ENCODE peak calls at places on chromosomes 16 and 17, in eight cellular contexts. One of them, this sample, is unnamed.

GRCh38 chr17:8832711-8833352 is 33.7 kb upstream of the MFSD6L start:
- DNase-seq in HFF-Myc: no peak
- DNase-seq in colonic mucosa: peak
- DNase-seq in foreskin fibroblast: no peak
- DNase-seq in MM.1S: no peak
- DNase-seq in thoracic aorta: no peak
- DNase-seq in naive thymus-derived CD4-positive, alpha-beta T cell: no peak
- DNase-seq in adrenal gland: no peak
- DNase-seq in this sample: no peak

GRCh38 chr17:31072186-31072585 is 22.6 kb upstream of the NF1 start:
- DNase-seq in colonic mucosa: no peak
- DNase-seq in naive thymus-derived CD4-positive, alpha-beta T cell: no peak
- DNase-seq in thoracic aorta: no peak
- DNase-seq in adrenal gland: no peak
- DNase-seq in MM.1S: no peak
- DNase-seq in HFF-Myc: no peak
- DNase-seq in foreskin fibroblast: peak
- DNase-seq in this sample: no peak

GRCh38 chr17:75933836-75934235 is 7.0 kb downstream of the FBF1 start:
- DNase-seq in naive thymus-derived CD4-positive, alpha-beta T cell: no peak
- DNase-seq in colonic mucosa: no peak
- DNase-seq in thoracic aorta: no peak
- DNase-seq in adrenal gland: no peak
- DNase-seq in HFF-Myc: no peak
- DNase-seq in MM.1S: no peak
- DNase-seq in foreskin fibroblast: peak
- DNase-seq in this sample: no peak

GRCh38 chr16:24861461-24861860 is 15.7 kb downstream of the SLC5A11 start:
- DNase-seq in HFF-Myc: no peak
- DNase-seq in MM.1S: no peak
- DNase-seq in thoracic aorta: no peak
- DNase-seq in foreskin fibroblast: no peak
- DNase-seq in colonic mucosa: no peak
- DNase-seq in naive thymus-derived CD4-positive, alpha-beta T cell: no peak
- DNase-seq in adrenal gland: no peak
- DNase-seq in this sample: no peak

GRCh38 chr16:10871157-10871991 is 5.6 kb upstream of the CIITA start:
- DNase-seq in HFF-Myc: no peak
- DNase-seq in MM.1S: peak
- DNase-seq in foreskin fibroblast: peak
- DNase-seq in naive thymus-derived CD4-positive, alpha-beta T cell: no peak
- DNase-seq in adrenal gland: peak
- DNase-seq in colonic mucosa: peak
- DNase-seq in thoracic aorta: no peak
- DNase-seq in this sample: peak

GRCh38 chr16:85715169-85716015 is 26.6 kb upstream of the GINS2 start:
- DNase-seq in naive thymus-derived CD4-positive, alpha-beta T cell: no peak
- DNase-seq in colonic mucosa: no peak
- DNase-seq in adrenal gland: no peak
- DNase-seq in thoracic aorta: no peak
- DNase-seq in HFF-Myc: no peak
- DNase-seq in MM.1S: no peak
- DNase-seq in foreskin fibroblast: no peak
- DNase-seq in this sample: no peak

GRCh38 chr16:813204-813915 is 12.8 kb upstream of the GNG13 start:
- DNase-seq in HFF-Myc: no peak
- DNase-seq in adrenal gland: peak
- DNase-seq in colonic mucosa: no peak
- DNase-seq in thoracic aorta: no peak
- DNase-seq in MM.1S: no peak
- DNase-seq in foreskin fibroblast: no peak
- DNase-seq in naive thymus-derived CD4-positive, alpha-beta T cell: peak
- DNase-seq in this sample: no peak

GRCh38 chr16:2804728-2805127 is 6.5 kb downstream of the PRSS41 start:
- DNase-seq in foreskin fibroblast: no peak
- DNase-seq in thoracic aorta: no peak
- DNase-seq in HFF-Myc: no peak
- DNase-seq in naive thymus-derived CD4-positive, alpha-beta T cell: no peak
- DNase-seq in colonic mucosa: no peak
- DNase-seq in adrenal gland: no peak
- DNase-seq in MM.1S: no peak
- DNase-seq in this sample: no peak

GRCh38 chr16:81908466-81909230 is 102.6 kb downstream of the SDR42E1 start:
- DNase-seq in naive thymus-derived CD4-positive, alpha-beta T cell: no peak
- DNase-seq in colonic mucosa: no peak
- DNase-seq in foreskin fibroblast: no peak
- DNase-seq in adrenal gland: no peak
- DNase-seq in MM.1S: no peak
- DNase-seq in thoracic aorta: no peak
- DNase-seq in HFF-Myc: no peak
- DNase-seq in this sample: no peak

GRCh38 chr17:1047886-1048470 is 51.0 kb downstream of the TIMM22 start:
- DNase-seq in thoracic aorta: no peak
- DNase-seq in colonic mucosa: no peak
- DNase-seq in HFF-Myc: no peak
- DNase-seq in foreskin fibroblast: no peak
- DNase-seq in adrenal gland: no peak
- DNase-seq in naive thymus-derived CD4-positive, alpha-beta T cell: no peak
- DNase-seq in MM.1S: no peak
- DNase-seq in this sample: no peak

GRCh38 chr17:68197091-68197996 is 50.5 kb upstream of the AMZ2 start:
- DNase-seq in foreskin fibroblast: no peak
- DNase-seq in thoracic aorta: no peak
- DNase-seq in MM.1S: no peak
- DNase-seq in HFF-Myc: no peak
- DNase-seq in colonic mucosa: no peak
- DNase-seq in naive thymus-derived CD4-positive, alpha-beta T cell: no peak
- DNase-seq in adrenal gland: no peak
- DNase-seq in this sample: no peak

GRCh38 chr17:78532311-78532710 is 44.9 kb downstream of the DNAH17 start:
- DNase-seq in thoracic aorta: no peak
- DNase-seq in colonic mucosa: peak
- DNase-seq in naive thymus-derived CD4-positive, alpha-beta T cell: no peak
- DNase-seq in HFF-Myc: no peak
- DNase-seq in adrenal gland: no peak
- DNase-seq in foreskin fibroblast: no peak
- DNase-seq in MM.1S: no peak
- DNase-seq in this sample: no peak

GRCh38 chr16:86396318-86396882 is 113.9 kb upstream of the FOXF1 start:
- DNase-seq in foreskin fibroblast: peak
- DNase-seq in adrenal gland: no peak
- DNase-seq in HFF-Myc: peak
- DNase-seq in thoracic aorta: no peak
- DNase-seq in naive thymus-derived CD4-positive, alpha-beta T cell: no peak
- DNase-seq in colonic mucosa: no peak
- DNase-seq in MM.1S: no peak
- DNase-seq in this sample: peak

GRCh38 chr17:28572294-28573099 is 1.2 kb upstream of the PIGS start:
- DNase-seq in MM.1S: no peak
- DNase-seq in thoracic aorta: no peak
- DNase-seq in adrenal gland: no peak
- DNase-seq in HFF-Myc: no peak
- DNase-seq in colonic mucosa: peak
- DNase-seq in naive thymus-derived CD4-positive, alpha-beta T cell: no peak
- DNase-seq in foreskin fibroblast: no peak
- DNase-seq in this sample: no peak

GRCh38 chr17:40338058-40338457 is 26.5 kb downstream of the GJD3 start:
- DNase-seq in foreskin fibroblast: no peak
- DNase-seq in naive thymus-derived CD4-positive, alpha-beta T cell: no peak
- DNase-seq in colonic mucosa: no peak
- DNase-seq in HFF-Myc: no peak
- DNase-seq in thoracic aorta: no peak
- DNase-seq in adrenal gland: no peak
- DNase-seq in MM.1S: no peak
- DNase-seq in this sample: no peak

GRCh38 chr17:58081641-58082340 is 1.4 kb upstream of the DYNLL2 start:
- DNase-seq in HFF-Myc: no peak
- DNase-seq in naive thymus-derived CD4-positive, alpha-beta T cell: no peak
- DNase-seq in foreskin fibroblast: no peak
- DNase-seq in thoracic aorta: no peak
- DNase-seq in colonic mucosa: no peak
- DNase-seq in adrenal gland: no peak
- DNase-seq in MM.1S: no peak
- DNase-seq in this sample: no peak

GRCh38 chr16:11051430-11052079 is 107.2 kb downstream of the CLEC16A start:
- DNase-seq in HFF-Myc: no peak
- DNase-seq in naive thymus-derived CD4-positive, alpha-beta T cell: no peak
- DNase-seq in adrenal gland: no peak
- DNase-seq in MM.1S: no peak
- DNase-seq in foreskin fibroblast: no peak
- DNase-seq in colonic mucosa: no peak
- DNase-seq in thoracic aorta: no peak
- DNase-seq in this sample: no peak

GRCh38 chr17:53749178-53749577 is 73.5 kb upstream of the KIF2B start:
- DNase-seq in foreskin fibroblast: no peak
- DNase-seq in thoracic aorta: no peak
- DNase-seq in HFF-Myc: no peak
- DNase-seq in MM.1S: peak
- DNase-seq in adrenal gland: no peak
- DNase-seq in colonic mucosa: no peak
- DNase-seq in naive thymus-derived CD4-positive, alpha-beta T cell: no peak
- DNase-seq in this sample: no peak

GRCh38 chr17:39981207-39982068 is 831 bp downstream of the PSMD3 start:
- DNase-seq in naive thymus-derived CD4-positive, alpha-beta T cell: no peak
- DNase-seq in thoracic aorta: no peak
- DNase-seq in HFF-Myc: no peak
- DNase-seq in foreskin fibroblast: no peak
- DNase-seq in adrenal gland: no peak
- DNase-seq in colonic mucosa: no peak
- DNase-seq in MM.1S: no peak
- DNase-seq in this sample: no peak

GRCh38 chr16:84312783-84313382 is 18.2 kb downstream of the WFDC1 start:
- DNase-seq in MM.1S: no peak
- DNase-seq in HFF-Myc: no peak
- DNase-seq in colonic mucosa: peak
- DNase-seq in thoracic aorta: no peak
- DNase-seq in foreskin fibroblast: no peak
- DNase-seq in adrenal gland: no peak
- DNase-seq in naive thymus-derived CD4-positive, alpha-beta T cell: no peak
- DNase-seq in this sample: no peak
- H3K4me3 ChIP-seq in MM.1S: no peak
- H3K4me3 ChIP-seq in HFF-Myc: no peak
- H3K4me3 ChIP-seq in colonic mucosa: peak
- H3K4me3 ChIP-seq in thoracic aorta: no peak
- H3K4me3 ChIP-seq in foreskin fibroblast: no peak
- H3K4me3 ChIP-seq in adrenal gland: no peak
- H3K4me3 ChIP-seq in naive thymus-derived CD4-positive, alpha-beta T cell: no peak
- H3K4me3 ChIP-seq in this sample: no peak

GRCh38 chr16:88296437-88297177 is 86.2 kb upstream of the ZNF469 start:
- DNase-seq in naive thymus-derived CD4-positive, alpha-beta T cell: no peak
- DNase-seq in adrenal gland: no peak
- DNase-seq in colonic mucosa: no peak
- DNase-seq in HFF-Myc: no peak
- DNase-seq in thoracic aorta: no peak
- DNase-seq in MM.1S: no peak
- DNase-seq in foreskin fibroblast: no peak
- DNase-seq in this sample: no peak
- H3K4me3 ChIP-seq in naive thymus-derived CD4-positive, alpha-beta T cell: no peak
- H3K4me3 ChIP-seq in adrenal gland: no peak
- H3K4me3 ChIP-seq in colonic mucosa: no peak
- H3K4me3 ChIP-seq in HFF-Myc: no peak
- H3K4me3 ChIP-seq in thoracic aorta: no peak
- H3K4me3 ChIP-seq in MM.1S: no peak
- H3K4me3 ChIP-seq in foreskin fibroblast: no peak
- H3K4me3 ChIP-seq in this sample: no peak

GRCh38 chr17:7216242-7217112 is 3.2 kb downstream of the DLG4 start:
- DNase-seq in foreskin fibroblast: no peak
- DNase-seq in HFF-Myc: no peak
- DNase-seq in naive thymus-derived CD4-positive, alpha-beta T cell: no peak
- DNase-seq in thoracic aorta: no peak
- DNase-seq in MM.1S: no peak
- DNase-seq in colonic mucosa: no peak
- DNase-seq in adrenal gland: no peak
- DNase-seq in this sample: no peak
- H3K4me3 ChIP-seq in foreskin fibroblast: peak
- H3K4me3 ChIP-seq in HFF-Myc: peak
- H3K4me3 ChIP-seq in naive thymus-derived CD4-positive, alpha-beta T cell: no peak
- H3K4me3 ChIP-seq in thoracic aorta: peak
- H3K4me3 ChIP-seq in MM.1S: no peak
- H3K4me3 ChIP-seq in colonic mucosa: peak
- H3K4me3 ChIP-seq in adrenal gland: peak
- H3K4me3 ChIP-seq in this sample: peak

GRCh38 chr16:4879049-4879448 is 31.8 kb downstream of the UBN1 start:
- DNase-seq in colonic mucosa: no peak
- DNase-seq in naive thymus-derived CD4-positive, alpha-beta T cell: no peak
- DNase-seq in foreskin fibroblast: peak
- DNase-seq in thoracic aorta: no peak
- DNase-seq in MM.1S: no peak
- DNase-seq in adrenal gland: no peak
- DNase-seq in HFF-Myc: no peak
- DNase-seq in this sample: no peak

GRCh38 chr16:4877298-4877685 is 30.0 kb downstream of the UBN1 start:
- DNase-seq in colonic mucosa: no peak
- DNase-seq in adrenal gland: no peak
- DNase-seq in MM.1S: no peak
- DNase-seq in thoracic aorta: no peak
- DNase-seq in naive thymus-derived CD4-positive, alpha-beta T cell: no peak
- DNase-seq in HFF-Myc: no peak
- DNase-seq in foreskin fibroblast: no peak
- DNase-seq in this sample: no peak

GRCh38 chr16:4880006-4880580 is 32.8 kb downstream of the UBN1 start:
- DNase-seq in colonic mucosa: no peak
- DNase-seq in adrenal gland: no peak
- DNase-seq in thoracic aorta: no peak
- DNase-seq in foreskin fibroblast: no peak
- DNase-seq in MM.1S: no peak
- DNase-seq in naive thymus-derived CD4-positive, alpha-beta T cell: no peak
- DNase-seq in HFF-Myc: no peak
- DNase-seq in this sample: no peak

GRCh38 chr16:4874686-4875085 is 27.4 kb downstream of the UBN1 start:
- DNase-seq in thoracic aorta: no peak
- DNase-seq in naive thymus-derived CD4-positive, alpha-beta T cell: no peak
- DNase-seq in HFF-Myc: no peak
- DNase-seq in foreskin fibroblast: no peak
- DNase-seq in MM.1S: no peak
- DNase-seq in adrenal gland: no peak
- DNase-seq in colonic mucosa: no peak
- DNase-seq in this sample: no peak

GRCh38 chr16:4876646-4877297 is 29.5 kb downstream of the UBN1 start:
- DNase-seq in adrenal gland: no peak
- DNase-seq in thoracic aorta: no peak
- DNase-seq in foreskin fibroblast: no peak
- DNase-seq in MM.1S: no peak
- DNase-seq in HFF-Myc: no peak
- DNase-seq in naive thymus-derived CD4-positive, alpha-beta T cell: no peak
- DNase-seq in colonic mucosa: no peak
- DNase-seq in this sample: no peak
- H3K4me3 ChIP-seq in adrenal gland: no peak
- H3K4me3 ChIP-seq in thoracic aorta: no peak
- H3K4me3 ChIP-seq in foreskin fibroblast: no peak
- H3K4me3 ChIP-seq in MM.1S: no peak
- H3K4me3 ChIP-seq in HFF-Myc: no peak
- H3K4me3 ChIP-seq in naive thymus-derived CD4-positive, alpha-beta T cell: no peak
- H3K4me3 ChIP-seq in colonic mucosa: no peak
- H3K4me3 ChIP-seq in this sample: no peak

GRCh38 chr17:41772586-41773189 is 13.8 kb downstream of the JUP start:
- DNase-seq in thoracic aorta: no peak
- DNase-seq in foreskin fibroblast: no peak
- DNase-seq in HFF-Myc: no peak
- DNase-seq in adrenal gland: no peak
- DNase-seq in colonic mucosa: peak
- DNase-seq in naive thymus-derived CD4-positive, alpha-beta T cell: no peak
- DNase-seq in MM.1S: no peak
- DNase-seq in this sample: no peak
- H3K4me3 ChIP-seq in thoracic aorta: no peak
- H3K4me3 ChIP-seq in foreskin fibroblast: no peak
- H3K4me3 ChIP-seq in HFF-Myc: no peak
- H3K4me3 ChIP-seq in adrenal gland: no peak
- H3K4me3 ChIP-seq in colonic mucosa: no peak
- H3K4me3 ChIP-seq in naive thymus-derived CD4-positive, alpha-beta T cell: no peak
- H3K4me3 ChIP-seq in MM.1S: no peak
- H3K4me3 ChIP-seq in this sample: no peak